ENCODE peak calls at places on chromosomes 13 and 19, in five cellular contexts. C is Right ventricle myocardium superior, J is body of pancreas, B is brain microvascular endothelial cell, I is GM04503. H is an unnamed sample.

GRCh38 chr13:93151277-93151676 is 75.3 kb upstream of the GPC6 start:
- DNase-seq in J (no peak), C (no peak), B (peak; percentile 63), I (peak; percentile 63), H (no peak)

GRCh38 chr19:56199686-56200085 is 2.1 kb upstream of the ZSCAN5B start:
- DNase-seq in B (no peak), J (no peak), I (no peak), C (no peak), H (no peak)

GRCh38 chr19:362683-363082 is 18.1 kb upstream of the MIER2 start:
- DNase-seq in B (no peak), J (no peak), C (peak; percentile 4), I (no peak), H (no peak)

GRCh38 chr13:43331676-43332075 is 308.3 kb downstream of the DNAJC15 start:
- DNase-seq in J (no peak), I (no peak), B (peak; percentile 1), C (no peak), H (peak; percentile 78)

GRCh38 chr13:41520016-41520698 is 62.8 kb downstream of the RGCC start:
- DNase-seq in B (no peak), I (no peak), J (no peak), C (no peak), H (no peak)

GRCh38 chr13:96792736-96793444 is 201.4 kb downstream of the OXGR1 start:
- DNase-seq in C (no peak), I (no peak), J (peak; percentile 47), B (no peak), H (no peak)

GRCh38 chr19:45547965-45548609 is 36.5 kb downstream of the OPA3 start:
- DNase-seq in I (peak; percentile 46), C (no peak), B (no peak), J (no peak), H (no peak)

GRCh38 chr19:46461537-46461936 is 9.8 kb downstream of the PNMA8A start:
- DNase-seq in J (no peak), C (no peak), I (no peak), B (no peak), H (no peak)

GRCh38 chr13:18946738-18947137 is 234.9 kb downstream of the TUBA3C start:
- DNase-seq in J (no peak), B (no peak), C (no peak), I (no peak), H (no peak)

GRCh38 chr13:61417171-61417570 is 1.5 kb upstream of the PCDH20 start:
- DNase-seq in B (no peak), C (no peak), I (no peak), J (no peak), H (no peak)